ENCODE peak calls at places on chromosomes 4 and X, in six cellular contexts. One of them, this sample, is unnamed.

GRCh38 chr4:106978046-106978774 is 57.9 kb downstream of the DKK2 start:
- DNase-seq in PC-3: no peak
- DNase-seq in Peyer's patch: no peak
- DNase-seq in astrocyte of the spinal cord: no peak
- DNase-seq in esophagus squamous epithelium: no peak
- DNase-seq in HL-60: no peak
- DNase-seq in this sample: no peak

GRCh38 chrX:11908371-11908770 is 150.3 kb downstream of the MSL3 start:
- DNase-seq in esophagus squamous epithelium: no peak
- DNase-seq in HL-60: no peak
- DNase-seq in PC-3: peak; percentile 63
- DNase-seq in Peyer's patch: no peak
- DNase-seq in astrocyte of the spinal cord: peak; percentile 12
- DNase-seq in this sample: peak; percentile 28

GRCh38 chr4:22237155-22237751 is 278.6 kb downstream of the ADGRA3 start:
- DNase-seq in Peyer's patch: no peak
- DNase-seq in astrocyte of the spinal cord: no peak
- DNase-seq in esophagus squamous epithelium: no peak
- DNase-seq in HL-60: no peak
- DNase-seq in PC-3: peak; percentile 37
- DNase-seq in this sample: no peak

GRCh38 chr4:13268713-13269112 is 215.4 kb downstream of the RAB28 start:
- DNase-seq in astrocyte of the spinal cord: no peak
- DNase-seq in esophagus squamous epithelium: no peak
- DNase-seq in HL-60: no peak
- DNase-seq in PC-3: no peak
- DNase-seq in Peyer's patch: no peak
- DNase-seq in this sample: no peak

GRCh38 chr4:15438939-15439524 is 11.2 kb downstream of the C1QTNF7 start:
- DNase-seq in PC-3: no peak
- DNase-seq in astrocyte of the spinal cord: peak; percentile 43
- DNase-seq in HL-60: no peak
- DNase-seq in esophagus squamous epithelium: no peak
- DNase-seq in Peyer's patch: no peak
- DNase-seq in this sample: peak; percentile 34

GRCh38 chrX:119605398-119605738 is 856 bp downstream of the NKRF start:
- DNase-seq in Peyer's patch: peak; percentile 32
- DNase-seq in HL-60: no peak
- DNase-seq in PC-3: no peak
- DNase-seq in esophagus squamous epithelium: no peak
- DNase-seq in astrocyte of the spinal cord: no peak
- DNase-seq in this sample: peak; percentile 30

GRCh38 chr4:29311231-29311630 is 1408.9 kb upstream of the PCDH7 start:
- DNase-seq in PC-3: no peak
- DNase-seq in astrocyte of the spinal cord: peak; percentile 57
- DNase-seq in HL-60: no peak
- DNase-seq in Peyer's patch: no peak
- DNase-seq in esophagus squamous epithelium: no peak
- DNase-seq in this sample: peak; percentile 6

GRCh38 chrX:119672252-119672825 is 20.6 kb downstream of the SEPTIN6 start:
- DNase-seq in HL-60: no peak
- DNase-seq in esophagus squamous epithelium: no peak
- DNase-seq in astrocyte of the spinal cord: no peak
- DNase-seq in Peyer's patch: no peak
- DNase-seq in PC-3: peak; percentile 62
- DNase-seq in this sample: no peak

GRCh38 chr4:10690185-10690907 is 5.8 kb upstream of the CLNK start:
- DNase-seq in astrocyte of the spinal cord: no peak
- DNase-seq in Peyer's patch: no peak
- DNase-seq in esophagus squamous epithelium: no peak
- DNase-seq in HL-60: no peak
- DNase-seq in PC-3: no peak
- DNase-seq in this sample: no peak

GRCh38 chr4:124019749-124020549 is 623.4 kb downstream of the SPRY1 start:
- DNase-seq in astrocyte of the spinal cord: no peak
- DNase-seq in esophagus squamous epithelium: no peak
- DNase-seq in HL-60: no peak
- DNase-seq in Peyer's patch: no peak
- DNase-seq in PC-3: no peak
- DNase-seq in this sample: peak; percentile 24

GRCh38 chr4:183407635-183408463 is 36.6 kb upstream of the CDKN2AIP start:
- DNase-seq in HL-60: no peak
- DNase-seq in astrocyte of the spinal cord: no peak
- DNase-seq in Peyer's patch: no peak
- DNase-seq in PC-3: no peak
- DNase-seq in esophagus squamous epithelium: no peak
- DNase-seq in this sample: no peak

GRCh38 chr4:184420402-184420801 is 53.9 kb downstream of the IRF2 start:
- DNase-seq in PC-3: no peak
- DNase-seq in esophagus squamous epithelium: no peak
- DNase-seq in Peyer's patch: no peak
- DNase-seq in HL-60: no peak
- DNase-seq in astrocyte of the spinal cord: no peak
- DNase-seq in this sample: no peak

GRCh38 chr4:124727331-124727730 is 14.8 kb upstream of the ANKRD50 start:
- DNase-seq in Peyer's patch: no peak
- DNase-seq in astrocyte of the spinal cord: peak; percentile 34
- DNase-seq in PC-3: peak; percentile 65
- DNase-seq in HL-60: no peak
- DNase-seq in esophagus squamous epithelium: no peak
- DNase-seq in this sample: no peak

GRCh38 chr4:17468638-17469221 is 43.2 kb downstream of the QDPR start:
- DNase-seq in PC-3: peak; percentile 31
- DNase-seq in HL-60: no peak
- DNase-seq in astrocyte of the spinal cord: peak; percentile 45
- DNase-seq in esophagus squamous epithelium: no peak
- DNase-seq in Peyer's patch: no peak
- DNase-seq in this sample: peak; percentile 64

GRCh38 chr4:6886886-6887285 is 22.7 kb upstream of the TBC1D14 start:
- DNase-seq in Peyer's patch: no peak
- DNase-seq in PC-3: no peak
- DNase-seq in esophagus squamous epithelium: no peak
- DNase-seq in astrocyte of the spinal cord: no peak
- DNase-seq in HL-60: no peak
- DNase-seq in this sample: no peak

GRCh38 chr4:154308207-154308606 is 183.4 kb downstream of the DCHS2 start:
- DNase-seq in astrocyte of the spinal cord: no peak
- DNase-seq in Peyer's patch: no peak
- DNase-seq in HL-60: no peak
- DNase-seq in esophagus squamous epithelium: no peak
- DNase-seq in PC-3: no peak
- DNase-seq in this sample: no peak

GRCh38 chrX:120358687-120359086 is 3.2 kb upstream of the ATP1B4 start:
- DNase-seq in HL-60: no peak
- DNase-seq in astrocyte of the spinal cord: peak; percentile 11
- DNase-seq in esophagus squamous epithelium: no peak
- DNase-seq in PC-3: peak; percentile 38
- DNase-seq in Peyer's patch: no peak
- DNase-seq in this sample: peak; percentile 2

GRCh38 chr4:33302298-33302697 is 2582.1 kb downstream of the PCDH7 start:
- DNase-seq in PC-3: peak; percentile 7
- DNase-seq in HL-60: no peak
- DNase-seq in Peyer's patch: no peak
- DNase-seq in astrocyte of the spinal cord: peak; percentile 62
- DNase-seq in esophagus squamous epithelium: no peak
- DNase-seq in this sample: no peak

GRCh38 chrX:123077671-123078070 is 106.4 kb upstream of the GRIA3 start:
- DNase-seq in esophagus squamous epithelium: no peak
- DNase-seq in HL-60: no peak
- DNase-seq in PC-3: no peak
- DNase-seq in Peyer's patch: no peak
- DNase-seq in astrocyte of the spinal cord: no peak
- DNase-seq in this sample: no peak
- H3K4me3 ChIP-seq in esophagus squamous epithelium: no peak overlapping the region
- H3K4me3 ChIP-seq in HL-60: no peak overlapping the region
- H3K4me3 ChIP-seq in PC-3: no peak overlapping the region
- H3K4me3 ChIP-seq in Peyer's patch: no peak overlapping the region
- H3K4me3 ChIP-seq in astrocyte of the spinal cord: no peak overlapping the region
- H3K4me3 ChIP-seq in this sample: no peak overlapping the region

DNA sequence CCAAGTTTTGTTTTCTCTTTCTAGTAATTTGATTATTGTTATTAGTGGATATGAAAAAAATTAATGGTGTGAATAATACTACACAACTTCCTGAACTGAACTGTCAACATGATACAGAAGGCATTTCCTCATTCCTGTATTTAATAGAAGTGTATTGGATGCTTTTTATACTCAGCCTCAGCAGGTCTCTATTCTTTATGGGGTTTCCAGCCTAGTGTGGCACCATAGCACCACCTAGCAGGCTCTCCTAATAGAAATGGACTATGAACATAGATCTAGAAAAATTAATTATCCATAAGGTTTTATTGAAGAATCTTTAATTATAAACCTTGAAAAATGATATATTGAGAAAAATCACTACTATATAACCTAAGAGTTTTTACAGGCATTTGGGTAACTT is 52.4 kb downstream of the GLRB start:
- DNase-seq in Peyer's patch: no peak
- DNase-seq in PC-3: peak; percentile 50
- DNase-seq in HL-60: no peak
- DNase-seq in esophagus squamous epithelium: no peak
- DNase-seq in astrocyte of the spinal cord: peak; percentile 66
- DNase-seq in this sample: peak; percentile 79
- TF ChIP-seq CTCF in Peyer's patch: no peak
- TF ChIP-seq CTCF in PC-3: peak; percentile 67
- TF ChIP-seq CTCF in HL-60: no peak
- TF ChIP-seq CTCF in esophagus squamous epithelium: no peak
- TF ChIP-seq CTCF in astrocyte of the spinal cord: peak; percentile 69
- TF ChIP-seq CTCF in this sample: peak; percentile 65

GRCh38 chrX:49183701-49184281 is 2.4 kb downstream of the PRICKLE3 start:
- DNase-seq in HL-60: no peak
- DNase-seq in astrocyte of the spinal cord: no peak
- DNase-seq in PC-3: no peak
- DNase-seq in Peyer's patch: no peak
- DNase-seq in esophagus squamous epithelium: no peak
- DNase-seq in this sample: no peak

GRCh38 chrX:49186125-49187027 is at the start of gene PRICKLE3:
- DNase-seq in esophagus squamous epithelium: peak; percentile 9
- DNase-seq in PC-3: peak; percentile 79
- DNase-seq in Peyer's patch: peak; percentile 87
- DNase-seq in HL-60: no peak
- DNase-seq in astrocyte of the spinal cord: peak; percentile 24
- DNase-seq in this sample: peak; percentile 60

GRCh38 chrX:49185062-49185394 is 1.1 kb downstream of the PRICKLE3 start:
- DNase-seq in Peyer's patch: no peak
- DNase-seq in astrocyte of the spinal cord: no peak
- DNase-seq in PC-3: no peak
- DNase-seq in HL-60: no peak
- DNase-seq in esophagus squamous epithelium: no peak
- DNase-seq in this sample: no peak

GRCh38 chrX:49187028-49187394 is 838 bp upstream of the PRICKLE3 start:
- DNase-seq in astrocyte of the spinal cord: no peak
- DNase-seq in PC-3: no peak
- DNase-seq in Peyer's patch: no peak
- DNase-seq in esophagus squamous epithelium: no peak
- DNase-seq in HL-60: no peak
- DNase-seq in this sample: no peak

DNA sequence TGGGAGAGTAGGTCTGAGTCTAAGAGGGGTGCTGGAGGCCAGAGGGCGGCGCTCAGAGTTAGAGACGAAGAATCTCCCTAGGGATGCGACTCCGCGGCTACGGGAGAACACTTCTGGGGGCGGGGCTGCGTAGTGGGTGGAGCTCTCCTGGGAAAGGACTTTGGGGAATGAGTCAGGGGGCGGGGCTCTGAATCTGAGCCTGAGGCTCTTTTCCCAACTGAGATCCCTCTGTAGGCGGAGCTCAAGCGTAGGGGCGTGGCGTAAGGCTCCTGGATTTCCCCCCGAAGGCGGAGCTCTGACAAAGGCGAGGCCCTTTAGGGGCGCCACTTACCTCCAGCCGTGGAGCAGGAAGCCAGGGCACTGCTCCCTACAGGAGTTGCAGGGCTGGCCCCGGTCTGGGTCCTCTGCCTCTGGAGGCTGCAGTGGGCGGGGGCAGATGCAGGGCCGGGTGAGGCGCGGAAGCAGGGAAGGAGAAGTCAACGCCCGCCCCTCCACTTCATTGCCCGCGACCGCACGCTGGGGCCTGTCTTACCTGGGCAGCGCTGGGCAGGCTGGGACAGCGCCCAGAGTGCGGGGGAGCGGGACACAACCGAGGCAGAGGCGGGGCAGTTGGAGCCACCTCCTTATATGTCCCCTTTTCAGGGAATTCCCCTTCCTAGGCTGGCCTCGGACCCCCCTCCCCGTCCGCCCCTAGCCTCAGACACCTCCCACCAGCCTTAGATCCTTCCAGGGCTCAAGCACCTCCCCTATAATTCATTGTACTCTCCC is 1.7 kb downstream of the PRICKLE3 start:
- DNase-seq in Peyer's patch: peak; percentile 55
- DNase-seq in PC-3: peak; percentile 96
- DNase-seq in astrocyte of the spinal cord: peak; percentile 85
- DNase-seq in esophagus squamous epithelium: no peak
- DNase-seq in HL-60: no peak
- DNase-seq in this sample: peak; percentile 94
- H3K4me3 ChIP-seq in Peyer's patch: peak overlapping the region; percentile 50
- H3K4me3 ChIP-seq in PC-3: peak overlapping the region; percentile 87
- H3K4me3 ChIP-seq in astrocyte of the spinal cord: peak overlapping the region; percentile 31
- H3K4me3 ChIP-seq in esophagus squamous epithelium: peak overlapping the region; percentile 62
- H3K4me3 ChIP-seq in HL-60: peak overlapping the region; percentile 72
- H3K4me3 ChIP-seq in this sample: peak overlapping the region; percentile 73

GRCh38 chr4:147233-147632 is 22.9 kb downstream of the ZNF718 start:
- DNase-seq in PC-3: no peak
- DNase-seq in astrocyte of the spinal cord: no peak
- DNase-seq in HL-60: no peak
- DNase-seq in esophagus squamous epithelium: no peak
- DNase-seq in Peyer's patch: no peak
- DNase-seq in this sample: no peak
- TF ChIP-seq CTCF in PC-3: no peak
- TF ChIP-seq CTCF in astrocyte of the spinal cord: no peak
- TF ChIP-seq CTCF in HL-60: no peak
- TF ChIP-seq CTCF in esophagus squamous epithelium: no peak
- TF ChIP-seq CTCF in Peyer's patch: no peak
- TF ChIP-seq CTCF in this sample: no peak

This sample was measured in foreskin fibroblast.